ENCODE peak calls at places on chromosomes 16 and 17, in six cellular contexts. L is cardiac fibroblast, S is Peyer's patch, V is GM23338, D is LNCaP clone FGC, G is colonic mucosa. R is an unnamed sample.

GRCh38 chr16:57115148-57115503 is 22.7 kb downstream of the CPNE2 start:
- DNase-seq in S (no peak), G (no peak), V (no peak), D (no peak), L (peak; percentile 52), R (no peak)

GRCh38 chr16:31868701-31869167 is 4.9 kb upstream of the ZNF267 start:
- DNase-seq in L (peak; percentile 80), S (peak; percentile 96), G (peak; percentile 88), D (no peak), V (peak; percentile 77), R (peak; percentile 84)

GRCh38 chr17:76085731-76086366 is 6.9 kb downstream of the ZACN start:
- DNase-seq in V (no peak), D (no peak), G (no peak), S (no peak), L (no peak), R (no peak)

GRCh38 chr17:75064867-75065561 is 18.0 kb downstream of the KCTD2 start:
- DNase-seq in L (no peak), S (no peak), D (no peak), G (no peak), V (peak; percentile 73), R (no peak)

GRCh38 chr16:87855852-87856715 is 13.2 kb downstream of the SLC7A5 start:
- DNase-seq in L (peak; percentile 38), G (peak; percentile 67), S (peak; percentile 87), V (no peak), D (peak; percentile 68), R (peak; percentile 82)

GRCh38 chr17:4469552-4469951 is 29.1 kb upstream of the SPNS2 start:
- DNase-seq in D (no peak), L (no peak), S (no peak), G (no peak), V (no peak), R (no peak)

GRCh38 chr17:67403065-67403464 is 26.0 kb downstream of the PITPNC1 start:
- DNase-seq in S (no peak), L (no peak), D (no peak), G (no peak), V (no peak), R (no peak)

GRCh38 chr17:77429985-77430752 is 289.4 kb downstream of the SEC14L1 start:
- DNase-seq in V (peak; percentile 96), D (no peak), G (peak; percentile 91), L (peak; percentile 98), S (peak; percentile 87), R (peak; percentile 94)

GRCh38 chr16:55051571-55051970 is 120.9 kb downstream of the IRX5 start:
- DNase-seq in D (no peak), S (no peak), V (no peak), L (no peak), G (no peak), R (no peak)

GRCh38 chr16:87582221-87582965 is 19.9 kb upstream of the JPH3 start:
- DNase-seq in G (peak; percentile 49), L (peak; percentile 94), S (no peak), D (no peak), V (peak; percentile 44), R (peak; percentile 91)

GRCh38 chr17:37752482-37752881 is 7.6 kb upstream of the HNF1B start:
- DNase-seq in S (no peak), G (no peak), V (no peak), D (no peak), L (no peak), R (no peak)

GRCh38 chr17:34171245-34171818 is 83.8 kb upstream of the CCL2 start:
- DNase-seq in S (peak; percentile 48), G (peak; percentile 61), D (peak; percentile 39), V (peak; percentile 88), L (peak; percentile 70), R (peak; percentile 70)

GRCh38 chr17:51901242-51901641 is 257.3 kb downstream of the CA10 start:
- DNase-seq in S (no peak), V (peak; percentile 48), D (no peak), L (no peak), G (no peak), R (no peak)
- TF ChIP-seq CTCF in S (no peak), V (peak; percentile 58), D (no peak), L (no peak), G (no peak), R (no peak)

GRCh38 chr17:20925954-20926353 is 116.9 kb downstream of the USP22 start:
- DNase-seq in V (no peak), G (no peak), L (no peak), D (no peak), S (no peak), R (no peak)
- H3K4me3 ChIP-seq in V (no peak overlapping the region), G (no peak overlapping the region), L (no peak overlapping the region), D (no peak overlapping the region), S (no peak overlapping the region), R (no peak overlapping the region)

GRCh38 chr16:546909-547770 is 13.1 kb upstream of the PRR35 start:
- DNase-seq in G (peak; percentile 91), L (peak; percentile 46), S (peak; percentile 49), V (peak; percentile 71), D (no peak), R (no peak)
- TF ChIP-seq CTCF in G (peak; percentile 65), L (peak; percentile 56), S (peak; percentile 40), V (peak; percentile 64), D (peak; percentile 92), R (peak; percentile 44)

GRCh38 chr17:42520540-42520951 is 15.5 kb upstream of the NAGLU start:
- DNase-seq in L (no peak), S (no peak), G (no peak), V (peak; percentile 36), D (no peak), R (no peak)

GRCh38 chr17:42518755-42519545 is 17.1 kb upstream of the NAGLU start:
- DNase-seq in D (no peak), V (no peak), S (no peak), G (peak; percentile 96), L (peak; percentile 85), R (peak; percentile 36)

GRCh38 chr17:42518046-42518754 is 17.8 kb upstream of the NAGLU start:
- DNase-seq in V (no peak), S (no peak), L (peak; percentile 98), D (no peak), G (peak; percentile 87), R (peak; percentile 91)

GRCh38 chr17:42521036-42521435 is 15.0 kb upstream of the NAGLU start:
- DNase-seq in L (no peak), G (no peak), S (no peak), V (no peak), D (no peak), R (no peak)

DNA sequence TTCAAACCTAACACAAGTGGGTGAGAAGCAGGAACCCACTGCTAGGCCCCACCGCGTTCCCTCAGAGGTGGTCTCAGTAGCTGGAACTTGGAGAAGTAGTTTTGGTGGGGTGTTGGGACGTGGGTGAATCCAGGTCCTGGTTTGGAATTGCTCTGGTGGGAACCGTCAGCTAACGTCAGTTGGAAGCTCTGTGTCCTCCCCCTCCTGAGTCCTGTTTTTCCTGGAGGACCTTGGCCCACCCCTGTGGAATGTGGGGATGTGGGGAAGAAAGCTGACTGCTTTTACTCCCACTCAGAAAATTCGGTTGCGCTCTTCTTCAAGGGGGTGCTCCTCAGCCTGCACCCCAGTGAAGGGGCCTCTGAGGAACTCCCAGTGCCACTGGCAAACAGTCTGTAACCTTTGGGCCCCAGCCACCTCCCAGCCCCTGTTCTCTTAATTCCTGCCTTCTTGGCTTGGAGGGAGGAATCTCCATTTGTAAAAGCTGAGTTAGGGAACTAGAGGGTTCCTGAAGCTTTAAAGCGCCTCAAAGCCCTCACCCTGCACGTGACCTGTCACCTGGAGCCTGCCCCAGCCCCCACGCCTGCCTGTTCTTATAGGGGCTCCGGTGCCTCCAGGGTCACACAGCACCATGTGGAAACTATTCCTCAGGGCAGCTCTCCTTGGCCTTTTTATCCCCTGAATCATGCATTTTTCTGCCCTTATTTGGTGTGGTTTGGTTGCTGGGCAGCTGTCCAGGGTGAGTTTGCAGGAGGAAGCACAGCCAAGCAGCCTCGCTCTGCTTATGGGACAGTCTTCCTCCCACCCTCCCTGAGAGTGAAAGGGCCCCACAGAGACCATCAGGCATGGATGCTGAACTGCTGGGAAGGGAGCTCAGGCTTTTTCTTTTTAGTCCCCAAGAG is 16.2 kb upstream of the NAGLU start:
- DNase-seq in D (peak; percentile 69), L (peak; percentile 99), S (peak; percentile 54), V (peak; percentile 85), G (peak; percentile 87), R (peak; percentile 99)
- H3K4me3 ChIP-seq in D (no peak overlapping the region), L (no peak overlapping the region), S (no peak overlapping the region), V (peak overlapping the region; percentile 25), G (no peak overlapping the region), R (no peak overlapping the region)

DNA sequence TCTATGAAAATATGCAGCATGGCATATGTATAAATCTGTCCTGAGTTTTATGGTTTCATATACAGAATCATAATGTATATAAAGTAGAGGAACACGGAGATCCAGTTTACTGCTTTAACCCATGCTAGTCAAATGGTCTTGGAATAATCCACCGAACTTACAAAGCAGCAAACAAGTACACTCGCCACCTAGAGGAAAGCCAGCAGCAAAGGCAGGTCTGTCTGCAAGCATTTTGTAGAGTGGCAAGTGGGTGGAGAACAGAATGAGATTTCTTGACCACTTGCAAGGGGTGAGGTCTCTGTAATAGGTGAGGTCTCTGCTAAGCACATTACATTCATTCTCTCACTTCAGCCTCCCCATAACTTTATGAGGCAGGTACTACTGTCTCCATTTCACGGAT is 308.3 kb downstream of the CA10 start:
- DNase-seq in D (no peak), S (no peak), G (no peak), L (no peak), V (peak; percentile 41), R (no peak)
- TF ChIP-seq CTCF in D (peak; percentile 44), S (no peak), G (no peak), L (no peak), V (peak; percentile 60), R (no peak)

DNA sequence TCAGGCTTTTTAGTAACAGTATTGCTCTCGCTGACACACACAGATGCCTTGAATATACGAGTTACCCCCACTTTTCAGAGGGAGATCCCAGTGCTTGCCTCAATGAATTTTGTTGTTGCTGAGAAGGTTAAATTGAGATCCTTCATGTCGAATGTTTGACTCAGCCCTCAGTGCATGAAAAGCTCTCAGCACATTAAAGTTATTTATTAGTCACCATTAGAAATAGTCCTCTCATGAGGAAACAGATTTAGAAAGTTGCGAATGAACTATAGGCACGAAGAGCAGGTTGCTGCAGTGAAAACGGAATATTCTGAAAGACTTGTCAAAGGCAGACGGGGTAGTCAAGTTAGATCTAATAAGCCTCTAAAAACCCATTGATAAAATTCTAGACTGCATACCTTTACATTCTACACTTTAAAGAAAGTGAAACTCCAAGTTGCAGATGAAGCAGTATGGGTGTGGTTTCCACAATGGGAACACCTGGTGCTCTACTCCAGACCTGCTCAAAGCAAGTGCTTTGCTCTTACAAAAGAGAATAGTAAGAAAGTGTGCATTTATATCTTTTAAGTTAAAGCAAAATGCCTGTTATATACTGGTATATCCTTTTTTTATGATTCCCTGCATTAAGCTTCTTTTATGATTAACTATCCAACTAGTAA is 238.1 kb downstream of the MAF start:
- DNase-seq in L (no peak), G (no peak), D (no peak), V (peak; percentile 23), S (no peak), R (no peak)
- H3K4me3 ChIP-seq in L (no peak overlapping the region), G (no peak overlapping the region), D (no peak overlapping the region), V (no peak overlapping the region), S (no peak overlapping the region), R (no peak overlapping the region)

GRCh38 chr16:89573826-89574680 is 1.5 kb upstream of the CPNE7 start:
- DNase-seq in V (no peak), S (no peak), G (no peak), D (no peak), L (no peak), R (no peak)
- TF ChIP-seq CTCF in V (no peak), S (no peak), G (no peak), D (no peak), L (no peak), R (no peak)

R was measured in choroid plexus epithelial cell.